ENCODE peak calls at places on chromosomes 3 and 15, in six cellular contexts. H is body of pancreas, G is spleen, B is IMR-90, I is transverse colon, W is heart left ventricle. Q is an unnamed sample.

GRCh38 chr15:66670698-66671580 is 31.1 kb upstream of the SMAD6 start:
- DNase-seq in I (peak), B (no peak), G (no peak), H (peak), W (no peak), Q (peak)

GRCh38 chr3:42300013-42300412 is 34.0 kb upstream of the CCK start:
- DNase-seq in G (no peak), B (peak), I (peak), H (no peak), W (peak), Q (no peak)

GRCh38 chr15:70179309-70179892 is 81.7 kb upstream of the TLE3 start:
- DNase-seq in G (peak), H (no peak), B (no peak), W (no peak), I (no peak), Q (no peak)

GRCh38 chr3:37028329-37028728 is 35.0 kb downstream of the MLH1 start:
- DNase-seq in W (peak), G (no peak), H (peak), I (no peak), B (no peak), Q (no peak)

GRCh38 chr15:60419752-60420151 is 22.0 kb upstream of the ANXA2 start:
- DNase-seq in W (no peak), B (peak), G (no peak), I (no peak), H (no peak), Q (no peak)

GRCh38 chr3:197746801-197747237 is 2.9 kb upstream of the FYTTD1 start:
- DNase-seq in W (no peak), I (no peak), B (no peak), H (peak), G (no peak), Q (no peak)

GRCh38 chr3:14505001-14505802 is 34.9 kb downstream of the GRIP2 start:
- DNase-seq in B (no peak), G (peak), H (no peak), W (no peak), I (no peak), Q (no peak)

GRCh38 chr3:59266551-59266950 is 216.7 kb upstream of the CFAP20DC start:
- DNase-seq in B (peak), G (no peak), I (no peak), H (no peak), W (no peak), Q (no peak)

GRCh38 chr15:73716417-73716816 is 32.2 kb downstream of the CD276 start:
- DNase-seq in I (no peak), G (no peak), W (peak), B (no peak), H (peak), Q (no peak)

GRCh38 chr3:4633078-4634004 is 140.2 kb downstream of the ITPR1 start:
- DNase-seq in B (peak), H (no peak), I (no peak), G (no peak), W (no peak), Q (no peak)

GRCh38 chr15:60297047-60297446 is 100.7 kb downstream of the ANXA2 start:
- DNase-seq in B (no peak), G (no peak), H (no peak), W (no peak), I (no peak), Q (no peak)

GRCh38 chr3:192181151-192181550 is 546.2 kb downstream of the FGF12 start:
- DNase-seq in G (no peak), B (no peak), H (no peak), W (no peak), I (no peak), Q (no peak)

GRCh38 chr3:16810013-16810412 is 74.7 kb upstream of the PLCL2 start:
- DNase-seq in H (no peak), I (no peak), W (no peak), G (no peak), B (no peak), Q (no peak)

GRCh38 chr3:10173095-10173925 is 8.6 kb downstream of the IRAK2 start:
- DNase-seq in I (no peak), H (no peak), B (peak), W (no peak), G (no peak), Q (no peak)

GRCh38 chr15:81297147-81297572 is 26.8 kb downstream of the STARD5 start:
- DNase-seq in I (peak), H (no peak), W (no peak), B (peak), G (peak), Q (no peak)

GRCh38 chr15:98647026-98647773 is 1.1 kb upstream of the IGF1R start:
- DNase-seq in G (peak), W (peak), I (peak), B (peak), H (peak), Q (peak)

GRCh38 chr3:110628650-110629301 is 442.8 kb upstream of the NECTIN3 start:
- DNase-seq in W (no peak), G (no peak), I (no peak), H (no peak), B (no peak), Q (no peak)

GRCh38 chr3:26369133-26369532 is 253.4 kb upstream of the LRRC3B start:
- DNase-seq in G (no peak), B (no peak), I (no peak), W (no peak), H (no peak), Q (no peak)
- TF ChIP-seq CTCF in G (no peak), B (no peak), I (no peak), W (no peak), H (no peak), Q (no peak)

GRCh38 chr3:195899701-195900425 is 8.5 kb downstream of the TNK2 start:
- DNase-seq in H (no peak), W (no peak), G (peak), B (no peak), I (no peak), Q (peak)

GRCh38 chr3:195897081-195897852 is 11.1 kb downstream of the TNK2 start:
- DNase-seq in I (no peak), H (peak), G (peak), B (peak), W (peak), Q (no peak)

GRCh38 chr3:195897853-195898415 is 10.4 kb downstream of the TNK2 start:
- DNase-seq in G (peak), B (no peak), H (no peak), W (no peak), I (no peak), Q (no peak)

GRCh38 chr3:195903950-195904290 is 4.4 kb downstream of the TNK2 start:
- DNase-seq in I (no peak), H (no peak), B (no peak), G (peak), W (no peak), Q (peak)

DNA sequence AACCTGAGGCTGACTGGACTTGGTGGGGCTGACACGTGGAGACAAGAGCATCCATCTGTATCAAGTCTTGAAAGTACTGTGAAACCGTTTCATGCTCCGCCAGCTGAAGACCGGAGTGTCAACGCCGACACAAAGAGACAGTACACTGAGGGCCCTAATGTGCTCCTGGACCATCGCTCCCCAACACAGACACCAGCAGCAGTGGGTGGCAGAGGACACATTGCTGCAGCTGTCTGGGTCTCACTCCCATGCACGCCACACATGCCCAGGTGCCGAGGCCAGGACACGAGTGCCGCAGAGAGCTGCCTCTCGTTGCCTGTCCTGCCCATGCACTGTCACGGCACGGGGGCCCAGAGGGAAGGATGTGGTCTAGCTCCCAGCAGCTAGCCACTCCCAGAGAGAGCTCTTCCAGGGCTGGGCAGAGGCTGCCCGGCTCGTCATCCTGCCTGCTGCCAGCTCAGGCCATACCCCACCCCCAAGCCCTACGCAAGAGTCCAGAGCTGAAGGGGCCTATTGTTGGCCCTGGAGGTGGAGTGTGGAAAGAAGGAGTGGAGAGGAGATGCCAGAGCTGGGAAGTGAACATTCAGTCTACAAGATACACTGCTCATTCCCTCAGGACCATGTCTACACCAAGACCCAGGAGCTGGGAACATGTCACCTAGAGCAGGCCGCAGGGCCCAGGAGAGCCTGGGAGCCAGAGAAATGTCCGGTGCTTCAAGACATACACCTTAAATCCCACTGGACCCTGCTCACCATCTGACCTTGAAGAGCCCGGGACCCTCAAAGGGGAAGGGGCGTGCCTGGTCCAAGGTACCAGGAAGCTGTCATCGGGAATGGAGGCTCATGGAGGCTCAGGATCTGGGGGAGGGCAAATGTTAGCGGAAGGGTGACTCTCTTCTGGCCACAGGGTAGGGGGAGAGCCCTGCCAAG is 7.7 kb downstream of the TNK2 start:
- DNase-seq in H (peak), I (peak), G (peak), B (peak), W (peak), Q (peak)
- TF ChIP-seq POLR2A in H (peak), I (no peak), G (no peak), B (no peak), W (no peak), Q (no peak)

GRCh38 chr3:31980530-31981205 is 394 bp downstream of the OSBPL10 start:
- DNase-seq in W (peak), H (peak), I (peak), B (peak), G (peak), Q (peak)
- TF ChIP-seq CTCF in W (no peak), H (no peak), I (peak), B (peak), G (peak), Q (peak)

GRCh38 chr3:112116777-112117186 is 16.3 kb downstream of the GCSAM start:
- DNase-seq in H (no peak), B (no peak), I (no peak), G (no peak), W (peak), Q (no peak)

GRCh38 chr3:112114558-112115160 is 18.4 kb downstream of the GCSAM start:
- DNase-seq in H (no peak), I (no peak), W (no peak), B (no peak), G (no peak), Q (no peak)

GRCh38 chr3:112115161-112115739 is 17.8 kb downstream of the GCSAM start:
- DNase-seq in B (no peak), G (no peak), I (no peak), W (no peak), H (no peak), Q (no peak)

GRCh38 chr3:112117415-112117814 is 15.6 kb downstream of the GCSAM start:
- DNase-seq in I (no peak), B (no peak), W (no peak), H (no peak), G (no peak), Q (no peak)

GRCh38 chr3:112115806-112116383 is 17.2 kb downstream of the GCSAM start:
- DNase-seq in G (no peak), W (no peak), I (no peak), B (no peak), H (no peak), Q (no peak)
- TF ChIP-seq POLR2A in G (no peak), W (no peak), I (no peak), B (no peak), H (no peak), Q (no peak)